ENCODE peak calls at places on chromosomes 16 and 17, in ten cellular contexts. One of them, this sample, is unnamed.
A peak's percentile ranks its signal among the peaks of the same experiment; 100 is the strongest.

GRCh38 chr16:19291459-19291858 is 5.9 kb downstream of the CLEC19A start:
- DNase-seq in Peyer's patch: no peak
- DNase-seq in GM04504: no peak
- DNase-seq in neural progenitor cell: peak; percentile 96
- DNase-seq in fibroblast of villous mesenchyme: no peak
- DNase-seq in brain pericyte: no peak
- DNase-seq in neural crest cell: peak; percentile 31
- DNase-seq in NCI-H446 treated with DMSO at 0.1 percent for 48 hours: no peak
- DNase-seq in stimulated activated CD4-positive, alpha-beta T cell treated with anti-CD3 and anti-CD28 coated beads, Interleukin-4, amount 100 ng/mL, for 48 hours: no peak
- DNase-seq in activated CD4-positive, CD25-positive, alpha-beta regulatory T cell: no peak
- DNase-seq in this sample: no peak

GRCh38 chr17:68738044-68738443 is 136.9 kb upstream of the FAM20A start:
- DNase-seq in stimulated activated CD4-positive, alpha-beta T cell treated with anti-CD3 and anti-CD28 coated beads, Interleukin-4, amount 100 ng/mL, for 48 hours: no peak
- DNase-seq in GM04504: no peak
- DNase-seq in neural progenitor cell: no peak
- DNase-seq in fibroblast of villous mesenchyme: peak; percentile 61
- DNase-seq in Peyer's patch: no peak
- DNase-seq in activated CD4-positive, CD25-positive, alpha-beta regulatory T cell: no peak
- DNase-seq in NCI-H446 treated with DMSO at 0.1 percent for 48 hours: no peak
- DNase-seq in brain pericyte: no peak
- DNase-seq in neural crest cell: no peak
- DNase-seq in this sample: peak; percentile 36

GRCh38 chr17:14033166-14033565 is 36.1 kb upstream of the COX10 start:
- DNase-seq in neural progenitor cell: no peak
- DNase-seq in NCI-H446 treated with DMSO at 0.1 percent for 48 hours: no peak
- DNase-seq in neural crest cell: no peak
- DNase-seq in brain pericyte: no peak
- DNase-seq in fibroblast of villous mesenchyme: no peak
- DNase-seq in Peyer's patch: no peak
- DNase-seq in stimulated activated CD4-positive, alpha-beta T cell treated with anti-CD3 and anti-CD28 coated beads, Interleukin-4, amount 100 ng/mL, for 48 hours: no peak
- DNase-seq in GM04504: no peak
- DNase-seq in activated CD4-positive, CD25-positive, alpha-beta regulatory T cell: no peak
- DNase-seq in this sample: no peak

GRCh38 chr17:44205962-44206824 is 6.5 kb upstream of the ATXN7L3 start:
- DNase-seq in stimulated activated CD4-positive, alpha-beta T cell treated with anti-CD3 and anti-CD28 coated beads, Interleukin-4, amount 100 ng/mL, for 48 hours: no peak
- DNase-seq in brain pericyte: no peak
- DNase-seq in GM04504: no peak
- DNase-seq in fibroblast of villous mesenchyme: no peak
- DNase-seq in NCI-H446 treated with DMSO at 0.1 percent for 48 hours: no peak
- DNase-seq in activated CD4-positive, CD25-positive, alpha-beta regulatory T cell: no peak
- DNase-seq in Peyer's patch: no peak
- DNase-seq in neural progenitor cell: no peak
- DNase-seq in neural crest cell: no peak
- DNase-seq in this sample: no peak

GRCh38 chr17:73630531-73630930 is 13.7 kb downstream of the SDK2 start:
- DNase-seq in stimulated activated CD4-positive, alpha-beta T cell treated with anti-CD3 and anti-CD28 coated beads, Interleukin-4, amount 100 ng/mL, for 48 hours: no peak
- DNase-seq in brain pericyte: no peak
- DNase-seq in neural progenitor cell: peak; percentile 56
- DNase-seq in fibroblast of villous mesenchyme: no peak
- DNase-seq in GM04504: no peak
- DNase-seq in NCI-H446 treated with DMSO at 0.1 percent for 48 hours: no peak
- DNase-seq in activated CD4-positive, CD25-positive, alpha-beta regulatory T cell: no peak
- DNase-seq in Peyer's patch: no peak
- DNase-seq in neural crest cell: peak; percentile 48
- DNase-seq in this sample: no peak

GRCh38 chr17:58995247-58995940 is 111.3 kb downstream of the TRIM37 start:
- DNase-seq in neural crest cell: no peak
- DNase-seq in neural progenitor cell: no peak
- DNase-seq in GM04504: no peak
- DNase-seq in NCI-H446 treated with DMSO at 0.1 percent for 48 hours: no peak
- DNase-seq in Peyer's patch: no peak
- DNase-seq in stimulated activated CD4-positive, alpha-beta T cell treated with anti-CD3 and anti-CD28 coated beads, Interleukin-4, amount 100 ng/mL, for 48 hours: no peak
- DNase-seq in fibroblast of villous mesenchyme: no peak
- DNase-seq in brain pericyte: no peak
- DNase-seq in activated CD4-positive, CD25-positive, alpha-beta regulatory T cell: no peak
- DNase-seq in this sample: no peak

GRCh38 chr16:75471723-75472634 is 7.5 kb upstream of the TMEM170A start:
- DNase-seq in GM04504: no peak
- DNase-seq in stimulated activated CD4-positive, alpha-beta T cell treated with anti-CD3 and anti-CD28 coated beads, Interleukin-4, amount 100 ng/mL, for 48 hours: peak; percentile 8
- DNase-seq in neural progenitor cell: peak; percentile 69
- DNase-seq in NCI-H446 treated with DMSO at 0.1 percent for 48 hours: peak; percentile 19
- DNase-seq in brain pericyte: no peak
- DNase-seq in fibroblast of villous mesenchyme: peak; percentile 64
- DNase-seq in Peyer's patch: no peak
- DNase-seq in neural crest cell: peak; percentile 38
- DNase-seq in activated CD4-positive, CD25-positive, alpha-beta regulatory T cell: no peak
- DNase-seq in this sample: peak; percentile 55

GRCh38 chr17:73261952-73262675 is 434 bp upstream of the CPSF4L start:
- DNase-seq in NCI-H446 treated with DMSO at 0.1 percent for 48 hours: no peak
- DNase-seq in GM04504: no peak
- DNase-seq in brain pericyte: no peak
- DNase-seq in activated CD4-positive, CD25-positive, alpha-beta regulatory T cell: no peak
- DNase-seq in fibroblast of villous mesenchyme: no peak
- DNase-seq in neural progenitor cell: peak; percentile 69
- DNase-seq in Peyer's patch: peak; percentile 81
- DNase-seq in neural crest cell: peak; percentile 48
- DNase-seq in stimulated activated CD4-positive, alpha-beta T cell treated with anti-CD3 and anti-CD28 coated beads, Interleukin-4, amount 100 ng/mL, for 48 hours: no peak
- DNase-seq in this sample: peak; percentile 90

GRCh38 chr17:76063880-76064546 is 8.3 kb downstream of the SRP68 start:
- DNase-seq in neural progenitor cell: no peak
- DNase-seq in NCI-H446 treated with DMSO at 0.1 percent for 48 hours: no peak
- DNase-seq in brain pericyte: no peak
- DNase-seq in neural crest cell: no peak
- DNase-seq in GM04504: no peak
- DNase-seq in activated CD4-positive, CD25-positive, alpha-beta regulatory T cell: no peak
- DNase-seq in fibroblast of villous mesenchyme: no peak
- DNase-seq in Peyer's patch: no peak
- DNase-seq in stimulated activated CD4-positive, alpha-beta T cell treated with anti-CD3 and anti-CD28 coated beads, Interleukin-4, amount 100 ng/mL, for 48 hours: peak; percentile 59
- DNase-seq in this sample: no peak

GRCh38 chr16:88862968-88863367 is 3.5 kb downstream of the PABPN1L start:
- DNase-seq in brain pericyte: no peak
- DNase-seq in GM04504: no peak
- DNase-seq in activated CD4-positive, CD25-positive, alpha-beta regulatory T cell: no peak
- DNase-seq in fibroblast of villous mesenchyme: no peak
- DNase-seq in NCI-H446 treated with DMSO at 0.1 percent for 48 hours: no peak
- DNase-seq in stimulated activated CD4-positive, alpha-beta T cell treated with anti-CD3 and anti-CD28 coated beads, Interleukin-4, amount 100 ng/mL, for 48 hours: no peak
- DNase-seq in neural progenitor cell: no peak
- DNase-seq in Peyer's patch: no peak
- DNase-seq in neural crest cell: no peak
- DNase-seq in this sample: no peak

GRCh38 chr16:17555176-17555575 is 84.4 kb upstream of the XYLT1 start:
- DNase-seq in Peyer's patch: no peak
- DNase-seq in activated CD4-positive, CD25-positive, alpha-beta regulatory T cell: no peak
- DNase-seq in brain pericyte: no peak
- DNase-seq in stimulated activated CD4-positive, alpha-beta T cell treated with anti-CD3 and anti-CD28 coated beads, Interleukin-4, amount 100 ng/mL, for 48 hours: no peak
- DNase-seq in neural progenitor cell: no peak
- DNase-seq in NCI-H446 treated with DMSO at 0.1 percent for 48 hours: no peak
- DNase-seq in GM04504: peak; percentile 69
- DNase-seq in neural crest cell: no peak
- DNase-seq in fibroblast of villous mesenchyme: peak; percentile 56
- DNase-seq in this sample: peak; percentile 57

GRCh38 chr17:59783221-59784016 is 76.0 kb downstream of the VMP1 start:
- DNase-seq in activated CD4-positive, CD25-positive, alpha-beta regulatory T cell: no peak
- DNase-seq in neural crest cell: no peak
- DNase-seq in Peyer's patch: no peak
- DNase-seq in NCI-H446 treated with DMSO at 0.1 percent for 48 hours: no peak
- DNase-seq in fibroblast of villous mesenchyme: peak; percentile 87
- DNase-seq in stimulated activated CD4-positive, alpha-beta T cell treated with anti-CD3 and anti-CD28 coated beads, Interleukin-4, amount 100 ng/mL, for 48 hours: no peak
- DNase-seq in brain pericyte: no peak
- DNase-seq in GM04504: no peak
- DNase-seq in neural progenitor cell: no peak
- DNase-seq in this sample: peak; percentile 90

GRCh38 chr17:16255481-16255901 is 38.5 kb downstream of the PIGL start:
- DNase-seq in NCI-H446 treated with DMSO at 0.1 percent for 48 hours: no peak
- DNase-seq in fibroblast of villous mesenchyme: peak; percentile 50
- DNase-seq in brain pericyte: no peak
- DNase-seq in neural progenitor cell: peak; percentile 70
- DNase-seq in activated CD4-positive, CD25-positive, alpha-beta regulatory T cell: no peak
- DNase-seq in GM04504: no peak
- DNase-seq in neural crest cell: no peak
- DNase-seq in Peyer's patch: peak; percentile 65
- DNase-seq in stimulated activated CD4-positive, alpha-beta T cell treated with anti-CD3 and anti-CD28 coated beads, Interleukin-4, amount 100 ng/mL, for 48 hours: no peak
- DNase-seq in this sample: no peak

GRCh38 chr17:51046527-51047384 is 73.9 kb downstream of the SPAG9 start:
- DNase-seq in NCI-H446 treated with DMSO at 0.1 percent for 48 hours: peak; percentile 98
- DNase-seq in GM04504: no peak
- DNase-seq in activated CD4-positive, CD25-positive, alpha-beta regulatory T cell: no peak
- DNase-seq in neural crest cell: peak; percentile 79
- DNase-seq in neural progenitor cell: peak; percentile 96
- DNase-seq in brain pericyte: peak; percentile 64
- DNase-seq in stimulated activated CD4-positive, alpha-beta T cell treated with anti-CD3 and anti-CD28 coated beads, Interleukin-4, amount 100 ng/mL, for 48 hours: no peak
- DNase-seq in fibroblast of villous mesenchyme: peak; percentile 88
- DNase-seq in Peyer's patch: no peak
- DNase-seq in this sample: peak; percentile 95

GRCh38 chr17:46264456-46265198 is 30.3 kb upstream of the LRRC37A start:
- DNase-seq in neural progenitor cell: no peak
- DNase-seq in activated CD4-positive, CD25-positive, alpha-beta regulatory T cell: no peak
- DNase-seq in GM04504: peak; percentile 40
- DNase-seq in brain pericyte: no peak
- DNase-seq in NCI-H446 treated with DMSO at 0.1 percent for 48 hours: no peak
- DNase-seq in Peyer's patch: no peak
- DNase-seq in neural crest cell: no peak
- DNase-seq in fibroblast of villous mesenchyme: peak; percentile 99
- DNase-seq in stimulated activated CD4-positive, alpha-beta T cell treated with anti-CD3 and anti-CD28 coated beads, Interleukin-4, amount 100 ng/mL, for 48 hours: no peak
- DNase-seq in this sample: peak; percentile 92

This sample was measured in amniotic epithelial cell.